ENCODE peak calls at places on chromosomes 6 and 20, in five cellular contexts. T is BJ, Z is MM.1S, K is AG04450, P is epithelial cell of esophagus. Y is an unnamed sample.

GRCh38 chr20:22353586-22353985 is 230.8 kb downstream of the FOXA2 start:
- DNase-seq in Z (no peak), K (no peak), P (no peak), T (no peak), Y (no peak)

GRCh38 chr6:20751293-20751946 is 217.2 kb downstream of the CDKAL1 start:
- DNase-seq in K (no peak), Z (no peak), T (peak; percentile 15), P (no peak), Y (no peak)

GRCh38 chr6:15429146-15430110 is 183.6 kb downstream of the JARID2 start:
- DNase-seq in T (no peak), K (no peak), Z (no peak), P (peak; percentile 66), Y (no peak)

GRCh38 chr6:125149256-125150144 is 4.1 kb upstream of the TPD52L1 start:
- DNase-seq in T (no peak), K (no peak), P (peak; percentile 66), Z (no peak), Y (peak; percentile 71)

GRCh38 chr6:33213166-33213988 is 5.1 kb downstream of the RING1 start:
- DNase-seq in T (no peak), P (no peak), K (no peak), Z (no peak), Y (no peak)

GRCh38 chr6:118161364-118161763 is 254.3 kb downstream of the SLC35F1 start:
- DNase-seq in P (no peak), Z (no peak), T (no peak), K (no peak), Y (no peak)

GRCh38 chr20:43974665-43975064 is 60.0 kb downstream of the TOX2 start:
- DNase-seq in Z (no peak), P (no peak), K (no peak), T (no peak), Y (no peak)

GRCh38 chr20:45020236-45020886 is 54.0 kb downstream of the STK4 start:
- DNase-seq in Z (no peak), P (peak; percentile 41), K (no peak), T (no peak), Y (no peak)

GRCh38 chr6:38552136-38552535 is 87.6 kb downstream of the BTBD9 start:
- DNase-seq in P (no peak), T (no peak), K (no peak), Z (no peak), Y (no peak)

GRCh38 chr20:61655591-61655990 is 403.5 kb downstream of the CDH4 start:
- DNase-seq in T (no peak), K (no peak), P (no peak), Z (no peak), Y (no peak)

GRCh38 chr20:57346477-57346876 is 4.6 kb upstream of the RAE1 start:
- DNase-seq in T (peak; percentile 52), Z (peak; percentile 75), K (peak; percentile 34), P (peak; percentile 71), Y (no peak)

DNA sequence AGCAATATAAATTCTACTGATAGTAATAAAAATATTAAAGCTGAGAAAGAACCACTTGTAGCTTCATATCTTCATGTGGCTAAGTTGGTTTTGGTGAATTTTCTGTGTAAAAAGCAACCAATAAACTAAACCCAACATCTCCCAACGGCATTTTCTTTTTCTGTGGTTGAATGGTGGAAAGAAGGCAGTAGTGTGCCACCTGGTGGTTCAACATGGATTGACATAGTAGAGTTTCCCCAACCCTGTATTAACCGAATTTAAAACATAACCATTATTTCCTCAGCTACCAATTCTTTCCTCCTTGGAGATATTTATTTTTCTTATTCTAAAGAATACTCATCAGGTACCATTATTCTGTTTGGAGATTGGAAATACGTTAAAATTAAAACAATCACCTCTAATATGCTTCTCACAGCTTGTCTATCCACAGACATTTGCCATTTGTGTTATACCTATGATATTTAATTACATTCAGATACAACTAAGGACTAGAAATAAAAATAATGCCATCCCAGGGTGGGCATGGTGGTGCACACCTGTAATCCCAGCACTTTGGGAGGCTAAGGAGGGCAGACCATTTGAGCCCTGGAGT is 117.1 kb upstream of the EEF1E1 start:
- DNase-seq in K (peak; percentile 27), T (no peak), Z (peak; percentile 36), P (peak; percentile 61), Y (peak; percentile 25)
- TF ChIP-seq CTCF in K (peak; percentile 84), T (peak; percentile 62), Z (peak; percentile 71), P (peak; percentile 78), Y (peak; percentile 77)

DNA sequence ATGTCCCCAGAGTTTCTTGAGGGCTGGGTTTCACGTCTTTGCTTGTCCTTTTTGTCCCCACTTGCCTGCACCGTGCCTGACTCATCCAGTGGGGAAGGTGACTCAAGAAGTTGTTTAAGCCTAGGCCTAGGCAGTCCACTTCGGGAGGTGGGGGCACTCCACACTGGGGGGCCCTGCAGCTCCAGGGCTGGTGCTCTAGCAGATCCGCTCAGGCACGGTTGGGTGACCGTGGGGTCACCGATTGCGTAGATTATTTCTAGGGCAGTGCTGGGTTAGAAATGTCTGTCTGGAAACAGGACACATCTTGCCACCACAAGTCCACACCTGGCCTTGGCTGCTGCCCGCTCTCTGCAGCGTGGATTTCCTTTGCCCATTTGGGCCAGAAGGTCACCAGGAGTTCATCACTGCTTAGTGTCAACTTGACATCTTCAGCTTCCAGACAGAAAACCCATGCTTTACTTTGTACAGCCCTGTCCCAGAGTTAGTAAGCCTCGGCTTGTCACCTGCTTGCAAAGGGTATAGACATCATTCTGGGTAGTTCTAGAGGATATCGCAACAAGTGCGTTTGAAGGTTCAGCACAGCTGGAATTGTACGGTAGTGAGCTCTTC is 13.6 kb upstream of the C20orf144 start:
- DNase-seq in P (peak; percentile 74), Z (no peak), T (no peak), K (no peak), Y (no peak)
- H3K4me3 ChIP-seq in P (no peak overlapping the region), Z (no peak overlapping the region), T (no peak overlapping the region), K (no peak overlapping the region), Y (no peak overlapping the region)

GRCh38 chr6:2810092-2810671 is 31.5 kb downstream of the SERPINB1 start:
- DNase-seq in Z (no peak), T (no peak), K (no peak), P (peak; percentile 100), Y (no peak)
- TF ChIP-seq CTCF in Z (no peak), T (no peak), K (no peak), P (no peak), Y (no peak)

GRCh38 chr20:60100780-60101179 is 142.6 kb downstream of the CDH26 start:
- DNase-seq in P (no peak), T (no peak), Z (peak; percentile 73), K (no peak), Y (no peak)
- H3K4me3 ChIP-seq in P (no peak overlapping the region), T (no peak overlapping the region), Z (peak overlapping the region; percentile 22), K (no peak overlapping the region), Y (no peak overlapping the region)

DNA sequence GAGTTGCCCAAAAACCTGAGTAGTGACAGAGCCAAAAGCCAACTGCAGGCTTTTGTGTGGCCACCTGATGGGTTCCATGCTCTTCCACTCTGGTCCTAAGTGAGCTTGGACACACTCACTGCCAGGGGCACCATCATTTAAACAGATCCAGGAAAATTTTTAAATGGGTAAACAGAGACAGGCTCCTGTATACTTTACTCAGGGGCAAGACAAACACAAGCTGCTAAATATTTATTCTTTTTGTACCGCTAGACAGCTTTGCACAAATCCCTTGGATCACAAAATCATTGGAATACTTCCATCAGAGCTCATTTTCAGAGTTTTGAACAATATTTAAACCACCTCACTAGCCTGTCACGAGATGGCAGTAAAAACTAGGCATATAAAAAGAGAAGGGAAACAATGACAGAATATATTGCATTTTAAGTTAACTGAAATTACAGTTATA is 31.4 kb downstream of the GCLC start:
- DNase-seq in P (no peak), T (no peak), Z (no peak), K (no peak), Y (no peak)
- TF ChIP-seq CTCF in P (no peak), T (no peak), Z (no peak), K (peak; percentile 30), Y (no peak)

GRCh38 chr6:35643162-35643535 is 45.6 kb downstream of the FKBP5 start:
- DNase-seq in Z (no peak), T (no peak), K (no peak), P (no peak), Y (no peak)
- H3K4me3 ChIP-seq in Z (no peak overlapping the region), T (no peak overlapping the region), K (no peak overlapping the region), P (no peak overlapping the region), Y (no peak overlapping the region)

DNA sequence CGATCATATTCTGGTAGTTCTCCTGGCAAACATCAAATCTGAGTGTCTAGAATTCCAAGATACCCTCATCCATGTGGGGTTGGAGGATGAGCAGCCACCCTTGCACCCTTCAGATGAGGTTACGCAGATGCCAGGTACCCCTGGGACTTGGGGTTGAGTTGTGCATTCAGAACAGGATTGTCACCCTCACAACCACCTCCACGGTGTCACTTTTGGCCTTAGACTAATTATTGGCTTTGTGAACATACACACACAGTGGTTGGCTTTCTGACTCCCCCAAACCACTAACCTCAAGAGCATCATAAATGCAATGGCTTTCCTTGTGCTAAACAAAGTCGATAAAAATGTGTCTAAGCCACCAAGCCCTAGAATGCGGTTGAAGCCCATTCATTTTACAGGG is 2.9 kb upstream of the F13A1 start:
- DNase-seq in P (no peak), T (no peak), Z (no peak), K (no peak), Y (no peak)
- TF ChIP-seq CTCF in P (no peak), T (no peak), Z (no peak), K (no peak), Y (no peak)